ENCODE peak calls at places on chromosome 3, in four cellular contexts. Q, P, E and V are unnamed samples. For H3K4me1, the result is how much of the 10 kb centered on the place peaks cover.

GRCh38 chr3:130755666-130756065 is 9.0 kb upstream of the PIK3R4 start:
- DNase-seq in P (no peak), E (no peak), Q (no peak), V (no peak)

GRCh38 chr3:129794319-129795201 is 99.0 kb downstream of the TMCC1 start:
- DNase-seq in Q (peak), P (no peak), E (peak), V (peak)

GRCh38 chr3:138426211-138426610 is 8.2 kb upstream of the ESYT3 start:
- DNase-seq in E (peak), P (no peak), Q (no peak), V (no peak)

GRCh38 chr3:2770451-2770850 is 339.7 kb downstream of the IL5RA start:
- DNase-seq in P (no peak), E (no peak), Q (no peak), V (no peak)

GRCh38 chr3:67198374-67198773 is 200.3 kb downstream of the KBTBD8 start:
- DNase-seq in P (no peak), Q (no peak), E (no peak), V (no peak)

GRCh38 chr3:116863842-116864626 is 154.5 kb downstream of the TUSC7 start:
- DNase-seq in P (no peak), Q (no peak), E (no peak), V (peak)

GRCh38 chr3:112056451-112056929 is 22.0 kb downstream of the TMPRSS7 start:
- DNase-seq in Q (no peak), P (no peak), E (no peak), V (no peak)

GRCh38 chr3:18061737-18062136 is 319.3 kb upstream of the TBC1D5 start:
- DNase-seq in Q (no peak), P (no peak), E (no peak), V (no peak)

GRCh38 chr3:126389792-126390142 is 4.9 kb upstream of the CFAP100 start:
- DNase-seq in E (no peak), P (peak), Q (no peak), V (no peak)

GRCh38 chr3:57060089-57060829 is at the start of gene SPATA12:
- DNase-seq in E (peak), Q (peak), P (peak), V (peak)

GRCh38 chr3:114451051-114451451 is 157.2 kb downstream of the TIGIT start:
- DNase-seq in E (no peak), Q (peak), P (no peak), V (peak)

GRCh38 chr3:9500108-9501050 is 53.2 kb downstream of the LHFPL4 start:
- DNase-seq in P (no peak), Q (peak), E (peak), V (peak)

GRCh38 chr3:159126261-159127020 is 324.6 kb downstream of the MFSD1 start:
- DNase-seq in Q (no peak), P (no peak), E (no peak), V (no peak)

GRCh38 chr3:78689378-78689777 is 1078.4 kb downstream of the ROBO1 start:
- DNase-seq in E (no peak), P (no peak), Q (no peak), V (no peak)

GRCh38 chr3:163056874-163057497 is 1560.4 kb downstream of the OTOL1 start:
- DNase-seq in Q (no peak), P (no peak), E (no peak), V (peak)

GRCh38 chr3:150118219-150118618 is 147.5 kb upstream of the PFN2 start:
- DNase-seq in P (no peak), Q (no peak), E (no peak), V (no peak)

GRCh38 chr3:98650966-98651765 is 57.8 kb upstream of the CPOX start:
- DNase-seq in E (no peak), P (no peak), Q (no peak), V (no peak)

GRCh38 chr3:154786724-154787123 is 293.4 kb upstream of the MME start:
- DNase-seq in P (no peak), E (no peak), Q (no peak), V (no peak)

GRCh38 chr3:193174137-193174536 is 66.9 kb upstream of the PLAAT1 start:
- DNase-seq in Q (no peak), E (no peak), P (no peak), V (no peak)

GRCh38 chr3:196662033-196662432 is 22.5 kb downstream of the NRROS start:
- DNase-seq in Q (no peak), E (no peak), P (no peak), V (no peak)

GRCh38 chr3:152556731-152557254 is 278.1 kb upstream of the P2RY1 start:
- DNase-seq in Q (peak), E (no peak), P (no peak), V (peak)

GRCh38 chr3:172210355-172210754 is 171.0 kb downstream of the FNDC3B start:
- DNase-seq in E (no peak), P (no peak), Q (no peak), V (no peak)

GRCh38 chr3:66860771-66861170 is 137.3 kb upstream of the KBTBD8 start:
- DNase-seq in E (no peak), Q (no peak), P (no peak), V (no peak)

GRCh38 chr3:2826453-2826852 is 283.7 kb downstream of the IL5RA start:
- DNase-seq in P (no peak), E (no peak), Q (no peak), V (no peak)

GRCh38 chr3:123392368-123392767 is 56.5 kb downstream of the ADCY5 start:
- DNase-seq in P (no peak), E (no peak), Q (peak), V (no peak)

GRCh38 chr3:77500711-77501110 is 460.8 kb downstream of the ROBO2 start:
- DNase-seq in P (no peak), E (no peak), Q (no peak), V (no peak)

GRCh38 chr3:27715863-27716262 is 6.3 kb downstream of the EOMES start:
- DNase-seq in E (no peak), Q (no peak), P (no peak), V (no peak)

GRCh38 chr3:44045476-44046275 is 196.0 kb upstream of the TOPAZ1 start:
- DNase-seq in P (no peak), Q (peak), E (peak), V (peak)

GRCh38 chr3:101077361-101078011 is 84.3 kb upstream of the ABI3BP start:
- DNase-seq in E (no peak), Q (no peak), P (no peak), V (no peak)

GRCh38 chr3:72310028-72310987 is 525.4 kb upstream of the PROK2 start:
- DNase-seq in Q (peak), E (peak), P (peak), V (peak)

DNA sequence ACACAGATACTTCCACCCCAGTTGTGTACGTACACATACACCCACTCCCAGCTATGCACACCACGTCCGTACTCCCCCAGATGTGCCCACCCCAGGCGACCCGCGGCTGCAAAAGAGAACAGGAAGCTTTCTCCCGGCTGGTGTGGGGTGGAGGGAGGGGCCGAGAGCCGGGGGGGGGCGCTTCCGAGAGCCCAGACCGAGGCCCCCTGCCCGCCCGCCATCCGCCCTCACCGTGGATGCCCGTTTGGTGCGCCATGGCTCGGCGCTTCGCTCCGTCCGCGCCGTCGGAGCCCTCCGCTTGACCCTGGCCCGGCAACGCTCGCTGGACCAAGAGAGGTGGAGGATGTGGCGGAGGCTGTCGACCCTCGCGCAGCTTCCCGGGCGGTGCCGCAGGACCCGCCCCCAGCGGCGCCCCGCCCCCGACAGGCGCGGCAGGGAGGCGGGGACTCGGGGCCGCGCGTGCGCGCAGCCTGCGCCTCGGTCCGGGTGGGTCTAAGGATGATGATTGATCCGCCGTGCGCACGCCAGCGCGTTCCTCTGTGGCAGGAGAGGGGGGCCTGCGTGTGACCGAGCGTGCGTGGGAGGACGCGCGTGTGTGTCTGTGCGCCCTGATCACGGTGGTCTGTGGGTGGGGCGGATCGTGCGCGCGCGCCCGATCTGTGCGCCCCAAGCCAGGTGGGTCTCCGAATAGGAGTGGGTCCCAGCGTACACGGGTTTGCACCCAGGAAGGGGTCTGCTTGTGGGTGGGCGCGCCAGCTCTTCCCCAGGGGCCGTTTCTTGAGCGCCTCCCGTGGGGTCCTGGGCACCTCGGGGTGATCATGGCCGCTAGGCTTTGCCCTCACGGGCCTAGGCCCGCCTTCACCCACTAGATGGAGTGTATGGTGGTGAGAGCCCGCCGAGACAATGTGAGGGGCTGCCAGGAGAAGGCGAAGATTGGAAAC is at the start of gene TWF2:
- DNase-seq in E (peak), P (peak), Q (peak), V (peak)
- H3K4me1 ChIP-seq in E (half or more), P (under half), Q (half or more), V (under half)

GRCh38 chr3:183306798-183307671 is 54.0 kb downstream of the B3GNT5 start:
- DNase-seq in E (peak), P (peak), Q (peak), V (peak)
- TF ChIP-seq POLR2A in E (no peak), P (no peak), Q (no peak), V (no peak)

DNA sequence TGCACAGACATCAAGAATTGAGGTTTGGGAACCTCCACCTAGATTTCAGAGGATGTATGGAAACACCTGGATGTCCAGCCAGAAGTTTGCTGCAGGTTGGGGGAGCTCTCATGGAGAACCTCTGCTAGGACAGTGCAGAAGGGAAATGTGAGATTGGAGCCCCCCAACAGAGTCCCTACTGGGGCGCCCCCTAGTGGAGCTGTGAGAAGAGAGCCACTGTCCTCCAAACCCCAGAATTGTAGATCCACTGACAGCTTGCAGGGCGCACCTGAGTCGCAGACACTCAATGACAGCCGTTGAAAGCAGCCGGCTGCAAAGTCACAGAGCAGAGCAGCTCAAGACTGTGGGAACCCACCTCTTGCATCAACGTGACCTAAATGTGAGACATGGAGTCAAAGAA is 34.6 kb upstream of the EPHA6 start:
- DNase-seq in P (no peak), E (no peak), Q (no peak), V (no peak)
- TF ChIP-seq CTCF in P (no peak), E (no peak), Q (no peak), V (no peak)

GRCh38 chr3:17039579-17039978 is 154.8 kb downstream of the PLCL2 start:
- DNase-seq in P (no peak), Q (no peak), E (no peak), V (no peak)
- H3K4me1 ChIP-seq in P (under half), Q (under half), E (under half), V (under half)

GRCh38 chr3:45090855-45091254 is 55.3 kb downstream of the CDCP1 start:
- DNase-seq in E (no peak), Q (no peak), P (no peak), V (no peak)

GRCh38 chr3:45095916-45096526 is 50.2 kb downstream of the CDCP1 start:
- DNase-seq in E (no peak), P (no peak), Q (no peak), V (no peak)

GRCh38 chr3:45088959-45089358 is 57.2 kb downstream of the CDCP1 start:
- DNase-seq in Q (no peak), E (no peak), P (no peak), V (no peak)

GRCh38 chr3:45088543-45088942 is 57.6 kb downstream of the CDCP1 start:
- DNase-seq in Q (no peak), P (peak), E (peak), V (no peak)

DNA sequence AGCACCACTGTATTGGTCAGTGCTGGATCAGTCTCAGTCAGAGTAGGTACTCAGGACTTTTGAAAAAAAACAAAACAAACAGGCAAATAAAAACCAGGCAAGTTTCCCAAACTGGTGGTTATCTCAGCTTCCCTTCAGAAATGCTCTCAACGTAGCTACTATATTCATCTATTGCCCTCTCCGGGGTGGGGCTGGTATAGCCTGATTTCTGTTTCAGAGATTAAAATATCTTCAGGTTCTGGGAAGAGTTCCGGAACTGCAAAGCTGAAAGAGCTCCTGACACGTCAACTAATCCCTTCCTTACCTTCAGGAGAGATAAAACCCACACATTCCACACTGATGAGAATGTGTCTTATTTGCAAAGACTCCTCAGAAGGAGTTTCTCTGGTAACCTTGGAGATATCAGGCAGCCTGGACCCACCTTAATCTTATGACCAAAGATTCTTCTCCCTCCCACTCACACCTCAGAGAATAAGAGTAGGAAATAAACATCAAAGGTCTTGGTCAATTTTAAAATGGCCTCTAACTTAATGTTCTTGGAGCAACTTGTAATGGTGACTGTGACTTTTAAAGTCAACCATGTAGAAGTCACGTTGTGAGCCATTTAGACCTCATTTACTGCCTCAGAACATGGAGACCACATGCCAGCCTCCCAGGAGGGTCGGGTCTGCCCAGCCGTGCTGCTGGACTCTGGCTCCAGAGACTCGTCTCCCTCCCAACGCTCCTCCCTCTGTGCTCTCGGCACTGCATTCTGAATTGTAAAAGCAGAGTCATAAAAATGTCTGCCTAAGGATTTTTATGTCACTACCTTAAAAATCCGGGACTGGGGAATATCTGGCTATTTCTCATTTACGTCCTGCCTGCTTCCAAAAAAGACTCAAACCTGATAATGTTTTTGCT is 53.8 kb downstream of the CDCP1 start:
- DNase-seq in E (no peak), Q (no peak), P (no peak), V (no peak)
- TF ChIP-seq POLR2A in E (no peak), Q (no peak), P (no peak), V (no peak)

GRCh38 chr3:190865828-190866227 is 3.3 kb upstream of the GMNC start:
- DNase-seq in Q (no peak), E (no peak), P (no peak), V (no peak)
- TF ChIP-seq CTCF in Q (no peak), E (no peak), P (peak), V (no peak)

GRCh38 chr3:187741403-187742350 is 3.6 kb downstream of the BCL6 start:
- DNase-seq in Q (peak), E (peak), P (peak), V (peak)
- H3K4me1 ChIP-seq in Q (under half), E (half or more), P (under half), V (under half)

GRCh38 chr3:48556796-48557626 is at the start of gene PFKFB4:
- DNase-seq in Q (peak), P (peak), E (peak), V (peak)

GRCh38 chr3:48558446-48559134 is 2.0 kb upstream of the PFKFB4 start:
- DNase-seq in E (peak), P (peak), Q (peak), V (peak)

GRCh38 chr3:48555231-48555948 is 1.2 kb downstream of the PFKFB4 start:
- DNase-seq in Q (no peak), P (no peak), E (no peak), V (no peak)

GRCh38 chr3:48553886-48554845 is 2.4 kb downstream of the PFKFB4 start:
- DNase-seq in E (no peak), P (no peak), Q (peak), V (no peak)

GRCh38 chr3:48555949-48556795 is 431 bp downstream of the PFKFB4 start:
- DNase-seq in Q (no peak), P (no peak), E (no peak), V (no peak)
- TF ChIP-seq POLR2A in Q (no peak), P (peak), E (no peak), V (peak)